ENCODE peak calls at places on chromosomes 2 and 18, in nine cellular contexts. E is CD4-positive, alpha-beta T cell; I is endothelial cell of umbilical vein; G is CD8-positive, alpha-beta memory T cell; X is naive thymus-derived CD4-positive, alpha-beta T cell; S is MM.1S; R is tibial artery; K is mammary epithelial cell; Q is cardiac muscle cell. F is an unnamed sample. For H3K9me3, the result is how much of the 10 kb centered on the place peaks cover.

GRCh38 chr2:84906900-84907714 is 1.7 kb downstream of the TMSB10 start:
- DNase-seq in E (peak), I (peak), G (peak), X (peak), S (no peak), R (peak), K (peak), Q (peak), F (no peak)

GRCh38 chr2:71226391-71226964 is 425 bp downstream of the PAIP2B start:
- DNase-seq in E (peak), I (peak), G (no peak), X (peak), S (peak), R (peak), K (peak), Q (peak), F (peak)

GRCh38 chr2:231714639-231715498 is 6.5 kb downstream of the PTMA start:
- DNase-seq in E (peak), I (peak), G (peak), X (peak), S (peak), R (peak), K (peak), Q (peak), F (peak)

GRCh38 chr2:6392966-6393365 is 472.7 kb downstream of the CMPK2 start:
- DNase-seq in E (no peak), I (no peak), G (no peak), X (no peak), S (no peak), R (no peak), K (no peak), Q (no peak), F (no peak)

GRCh38 chr2:81974216-81974615 is 1669.7 kb upstream of the LRRTM1 start:
- DNase-seq in E (no peak), I (no peak), G (no peak), X (no peak), S (no peak), R (no peak), K (no peak), Q (no peak), F (no peak)

GRCh38 chr18:36308711-36309435 is 11.4 kb downstream of the FHOD3 start:
- DNase-seq in E (no peak), I (no peak), G (no peak), X (no peak), S (no peak), R (no peak), K (no peak), Q (no peak), F (no peak)

GRCh38 chr2:68027959-68028358 is 34.8 kb downstream of the C1D start:
- DNase-seq in E (no peak), I (no peak), G (no peak), X (no peak), S (no peak), R (no peak), K (peak), Q (no peak), F (no peak)

GRCh38 chr18:62938006-62938405 is 222.7 kb downstream of the PHLPP1 start:
- DNase-seq in E (no peak), I (no peak), G (no peak), X (no peak), S (no peak), R (no peak), K (no peak), Q (no peak), F (no peak)

GRCh38 chr2:14781148-14781547 is 148.6 kb downstream of the LRATD1 start:
- DNase-seq in E (no peak), I (no peak), G (no peak), X (no peak), S (no peak), R (no peak), K (no peak), Q (no peak), F (no peak)

GRCh38 chr2:10079192-10079930 is 850 bp downstream of the CYS1 start:
- DNase-seq in E (no peak), I (no peak), G (no peak), X (no peak), S (no peak), R (peak), K (peak), Q (peak), F (no peak)

GRCh38 chr2:236021497-236022057 is 146.6 kb downstream of the GBX2 start:
- DNase-seq in E (no peak), I (no peak), G (no peak), X (no peak), S (no peak), R (no peak), K (no peak), Q (no peak), F (no peak)

GRCh38 chr2:27075219-27075871 is 3.1 kb upstream of the EMILIN1 start:
- DNase-seq in E (peak), I (peak), G (peak), X (peak), S (peak), R (peak), K (no peak), Q (peak), F (no peak)

GRCh38 chr2:165198181-165198580 is 5.7 kb downstream of the SCN3A start:
- DNase-seq in E (no peak), I (no peak), G (no peak), X (no peak), S (no peak), R (no peak), K (no peak), Q (no peak), F (no peak)

GRCh38 chr2:55013936-55014335 is 36.3 kb downstream of the RTN4 start:
- DNase-seq in E (no peak), I (no peak), G (no peak), X (no peak), S (no peak), R (no peak), K (no peak), Q (no peak), F (no peak)

GRCh38 chr2:10309286-10309685 is 6.6 kb downstream of the HPCAL1 start:
- DNase-seq in E (no peak), I (no peak), G (no peak), X (no peak), S (no peak), R (no peak), K (no peak), Q (no peak), F (no peak)

GRCh38 chr18:49745051-49746014 is 68.0 kb downstream of the ACAA2 start:
- DNase-seq in E (no peak), I (no peak), G (no peak), X (no peak), S (no peak), R (no peak), K (peak), Q (no peak), F (no peak)

GRCh38 chr2:129008055-129008880 is 689.6 kb upstream of the HS6ST1 start:
- DNase-seq in E (no peak), I (no peak), G (no peak), X (no peak), S (no peak), R (no peak), K (peak), Q (no peak), F (no peak)

GRCh38 chr18:75915941-75916640 is 488.6 kb upstream of the SMIM21 start:
- DNase-seq in E (no peak), I (no peak), G (no peak), X (no peak), S (no peak), R (no peak), K (no peak), Q (peak), F (no peak)

GRCh38 chr2:96157649-96158553 is 12.7 kb upstream of the DUSP2 start:
- DNase-seq in E (peak), I (no peak), G (peak), X (peak), S (no peak), R (no peak), K (no peak), Q (no peak), F (no peak)

GRCh38 chr2:219230201-219230540 is 565 bp downstream of the ANKZF1 start:
- DNase-seq in E (no peak), I (no peak), G (no peak), X (no peak), S (peak), R (no peak), K (peak), Q (peak), F (no peak)

GRCh38 chr2:12498703-12499102 is 218.0 kb upstream of the TRIB2 start:
- DNase-seq in E (no peak), I (no peak), G (no peak), X (no peak), S (no peak), R (no peak), K (peak), Q (no peak), F (no peak)

GRCh38 chr2:179769323-179769722 is 92.1 kb downstream of the ZNF385B start:
- DNase-seq in E (no peak), I (no peak), G (no peak), X (no peak), S (no peak), R (no peak), K (no peak), Q (no peak), F (no peak)

GRCh38 chr2:102434655-102435381 is 11.9 kb downstream of the IL18RAP start:
- DNase-seq in E (no peak), I (no peak), G (no peak), X (no peak), S (no peak), R (no peak), K (peak), Q (no peak), F (no peak)

GRCh38 chr2:233409286-233409991 is 55.1 kb downstream of the DGKD start:
- DNase-seq in E (no peak), I (peak), G (peak), X (peak), S (no peak), R (peak), K (no peak), Q (no peak), F (no peak)

GRCh38 chr2:221844966-221845365 is 272.9 kb upstream of the EPHA4 start:
- DNase-seq in E (no peak), I (no peak), G (no peak), X (no peak), S (no peak), R (no peak), K (no peak), Q (no peak), F (no peak)

GRCh38 chr2:14650066-14650465 is 17.5 kb downstream of the LRATD1 start:
- DNase-seq in E (no peak), I (no peak), G (no peak), X (no peak), S (no peak), R (no peak), K (no peak), Q (no peak), F (no peak)

GRCh38 chr18:10523544-10523943 is 2.3 kb upstream of the NAPG start:
- DNase-seq in E (no peak), I (no peak), G (no peak), X (no peak), S (no peak), R (no peak), K (no peak), Q (no peak), F (no peak)

GRCh38 chr2:100197643-100198153 is 55.3 kb upstream of the AFF3 start:
- DNase-seq in E (no peak), I (peak), G (no peak), X (no peak), S (no peak), R (peak), K (no peak), Q (peak), F (no peak)

GRCh38 chr2:226671177-226671676 is 128.4 kb downstream of the IRS1 start:
- DNase-seq in E (no peak), I (no peak), G (no peak), X (no peak), S (peak), R (no peak), K (no peak), Q (no peak), F (no peak)

GRCh38 chr2:196652869-196653268 is 13.4 kb downstream of the CCDC150 start:
- DNase-seq in E (no peak), I (no peak), G (no peak), X (no peak), S (no peak), R (no peak), K (no peak), Q (no peak), F (no peak)

GRCh38 chr2:196649202-196649601 is 9.7 kb downstream of the CCDC150 start:
- DNase-seq in E (no peak), I (no peak), G (no peak), X (no peak), S (no peak), R (no peak), K (no peak), Q (no peak), F (no peak)

GRCh38 chr2:196657332-196657731 is 17.8 kb downstream of the CCDC150 start:
- DNase-seq in E (no peak), I (no peak), G (no peak), X (no peak), S (no peak), R (no peak), K (no peak), Q (no peak), F (no peak)

GRCh38 chr2:196653843-196654242 is 14.3 kb downstream of the CCDC150 start:
- DNase-seq in E (no peak), I (no peak), G (no peak), X (no peak), S (no peak), R (no peak), K (no peak), Q (no peak), F (no peak)

GRCh38 chr2:196651387-196652094 is 12.0 kb downstream of the CCDC150 start:
- DNase-seq in E (no peak), I (no peak), G (no peak), X (no peak), S (no peak), R (no peak), K (no peak), Q (no peak), F (no peak)
- H3K9me3 ChIP-seq in E (under half), I (under half), G (under half), X (under half), S (under half), R (under half), K (under half), Q (under half), F (under half)

GRCh38 chr18:80088823-80089222 is 20.2 kb upstream of the ADNP2 start:
- DNase-seq in E (no peak), I (no peak), G (no peak), X (no peak), S (no peak), R (no peak), K (no peak), Q (no peak), F (no peak)
- H3K9me3 ChIP-seq in E (under half), I (under half), G (under half), X (under half), S (under half), R (under half), K (under half), Q (under half), F (under half)

GRCh38 chr2:89780318-89780717 is 1088.8 kb downstream of the RPIA start:
- DNase-seq in E (no peak), I (no peak), G (no peak), X (no peak), S (no peak), R (no peak), K (no peak), Q (no peak), F (no peak)

DNA sequence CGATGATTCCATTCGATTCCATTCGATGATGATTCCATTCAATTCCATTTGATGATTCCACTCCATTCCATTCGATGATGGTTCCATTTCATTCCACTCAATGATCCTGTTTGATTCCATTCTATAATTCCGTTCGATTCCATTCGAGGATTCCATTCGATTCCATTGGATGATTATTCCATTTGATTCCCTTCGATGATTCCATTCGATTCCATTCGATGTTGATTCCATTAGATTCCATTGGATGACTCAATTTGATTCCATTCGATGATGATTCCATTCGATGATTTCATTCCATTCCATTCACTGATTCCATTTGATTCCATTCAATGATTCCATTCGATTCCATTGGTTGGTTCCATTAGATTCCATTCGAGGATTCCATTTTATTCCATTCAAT is 1084.4 kb downstream of the RPIA start:
- DNase-seq in E (no peak), I (no peak), G (no peak), X (no peak), S (no peak), R (no peak), K (no peak), Q (no peak), F (no peak)
- H3K9me3 ChIP-seq in E (half or more), I (under half), G (under half), X (under half), S (under half), R (under half), K (half or more), Q (half or more), F (under half)

GRCh38 chr2:160309585-160309984 is 109.5 kb upstream of the ITGB6 start:
- DNase-seq in E (no peak), I (no peak), G (no peak), X (no peak), S (no peak), R (no peak), K (peak), Q (no peak), F (no peak)
- H3K9me3 ChIP-seq in E (under half), I (under half), G (under half), X (under half), S (under half), R (under half), K (under half), Q (under half), F (under half)